ENCODE peak calls at places on chromosomes 16 and 17, in five cellular contexts. One of them, this sample, is unnamed.

GRCh38 chr16:85945424-85945751 is 46.4 kb downstream of the IRF8 start:
- DNase-seq in CD8-positive, alpha-beta T cell: no peak
- DNase-seq in keratinocyte: no peak
- DNase-seq in sigmoid colon: no peak
- DNase-seq in CD4-positive, alpha-beta T cell: no peak
- DNase-seq in this sample: no peak

GRCh38 chr16:59259964-59260348 is 525.8 kb upstream of the GOT2 start:
- DNase-seq in sigmoid colon: no peak
- DNase-seq in CD8-positive, alpha-beta T cell: no peak
- DNase-seq in CD4-positive, alpha-beta T cell: no peak
- DNase-seq in keratinocyte: no peak
- DNase-seq in this sample: no peak

GRCh38 chr17:11705111-11705510 is 106.8 kb downstream of the DNAH9 start:
- DNase-seq in CD4-positive, alpha-beta T cell: no peak
- DNase-seq in sigmoid colon: no peak
- DNase-seq in keratinocyte: no peak
- DNase-seq in CD8-positive, alpha-beta T cell: no peak
- DNase-seq in this sample: no peak

GRCh38 chr17:68704897-68705296 is 103.7 kb upstream of the FAM20A start:
- DNase-seq in keratinocyte: no peak
- DNase-seq in sigmoid colon: no peak
- DNase-seq in CD4-positive, alpha-beta T cell: no peak
- DNase-seq in CD8-positive, alpha-beta T cell: no peak
- DNase-seq in this sample: no peak

GRCh38 chr17:61816538-61816937 is 46.8 kb downstream of the BRIP1 start:
- DNase-seq in CD8-positive, alpha-beta T cell: no peak
- DNase-seq in keratinocyte: no peak
- DNase-seq in sigmoid colon: no peak
- DNase-seq in CD4-positive, alpha-beta T cell: no peak
- DNase-seq in this sample: no peak

GRCh38 chr16:69123894-69124293 is 8.5 kb downstream of the CHTF8 start:
- DNase-seq in sigmoid colon: no peak
- DNase-seq in keratinocyte: no peak
- DNase-seq in CD8-positive, alpha-beta T cell: peak
- DNase-seq in CD4-positive, alpha-beta T cell: peak
- DNase-seq in this sample: peak

GRCh38 chr17:17186551-17187505 is 19.3 kb downstream of the PLD6 start:
- DNase-seq in keratinocyte: no peak
- DNase-seq in sigmoid colon: no peak
- DNase-seq in CD4-positive, alpha-beta T cell: no peak
- DNase-seq in CD8-positive, alpha-beta T cell: no peak
- DNase-seq in this sample: no peak

GRCh38 chr17:65177901-65178300 is 40.7 kb downstream of the RGS9 start:
- DNase-seq in keratinocyte: no peak
- DNase-seq in CD4-positive, alpha-beta T cell: no peak
- DNase-seq in CD8-positive, alpha-beta T cell: no peak
- DNase-seq in sigmoid colon: no peak
- DNase-seq in this sample: no peak

GRCh38 chr17:18246880-18247612 is 11.5 kb downstream of the FLII start:
- DNase-seq in CD4-positive, alpha-beta T cell: no peak
- DNase-seq in CD8-positive, alpha-beta T cell: no peak
- DNase-seq in sigmoid colon: peak
- DNase-seq in keratinocyte: no peak
- DNase-seq in this sample: peak

GRCh38 chr17:57442914-57443571 is 186.7 kb downstream of the MSI2 start:
- DNase-seq in CD8-positive, alpha-beta T cell: peak
- DNase-seq in sigmoid colon: no peak
- DNase-seq in CD4-positive, alpha-beta T cell: peak
- DNase-seq in keratinocyte: peak
- DNase-seq in this sample: no peak

GRCh38 chr17:2023692-2024571 is 1.2 kb downstream of the RTN4RL1 start:
- DNase-seq in CD8-positive, alpha-beta T cell: peak
- DNase-seq in keratinocyte: no peak
- DNase-seq in sigmoid colon: peak
- DNase-seq in CD4-positive, alpha-beta T cell: peak
- DNase-seq in this sample: peak

GRCh38 chr17:41073676-41074075 is 8.0 kb upstream of the KRTAP2-4 start:
- DNase-seq in keratinocyte: no peak
- DNase-seq in sigmoid colon: no peak
- DNase-seq in CD8-positive, alpha-beta T cell: no peak
- DNase-seq in CD4-positive, alpha-beta T cell: no peak
- DNase-seq in this sample: no peak

GRCh38 chr17:65041518-65041917 is 15.0 kb downstream of the GNA13 start:
- DNase-seq in keratinocyte: no peak
- DNase-seq in CD8-positive, alpha-beta T cell: no peak
- DNase-seq in sigmoid colon: no peak
- DNase-seq in CD4-positive, alpha-beta T cell: no peak
- DNase-seq in this sample: no peak

GRCh38 chr16:81409016-81409556 is 35.5 kb upstream of the CMIP start:
- DNase-seq in keratinocyte: no peak
- DNase-seq in sigmoid colon: no peak
- DNase-seq in CD4-positive, alpha-beta T cell: no peak
- DNase-seq in CD8-positive, alpha-beta T cell: no peak
- DNase-seq in this sample: no peak

GRCh38 chr17:68572138-68572842 is 28.9 kb downstream of the FAM20A start:
- DNase-seq in keratinocyte: no peak
- DNase-seq in sigmoid colon: no peak
- DNase-seq in CD8-positive, alpha-beta T cell: no peak
- DNase-seq in CD4-positive, alpha-beta T cell: no peak
- DNase-seq in this sample: no peak

GRCh38 chr16:77579283-77579985 is 142.9 kb upstream of the NUDT7 start:
- DNase-seq in sigmoid colon: no peak
- DNase-seq in CD8-positive, alpha-beta T cell: no peak
- DNase-seq in keratinocyte: no peak
- DNase-seq in CD4-positive, alpha-beta T cell: no peak
- DNase-seq in this sample: no peak

GRCh38 chr16:86880316-86881117 is 302.2 kb downstream of the FOXL1 start:
- DNase-seq in keratinocyte: no peak
- DNase-seq in sigmoid colon: no peak
- DNase-seq in CD4-positive, alpha-beta T cell: no peak
- DNase-seq in CD8-positive, alpha-beta T cell: no peak
- DNase-seq in this sample: no peak

GRCh38 chr16:85686912-85687591 is 1.7 kb downstream of the GINS2 start:
- DNase-seq in sigmoid colon: no peak
- DNase-seq in keratinocyte: no peak
- DNase-seq in CD8-positive, alpha-beta T cell: no peak
- DNase-seq in CD4-positive, alpha-beta T cell: no peak
- DNase-seq in this sample: no peak

GRCh38 chr16:12287796-12288536 is 311.4 kb downstream of the SNX29 start:
- DNase-seq in keratinocyte: no peak
- DNase-seq in CD4-positive, alpha-beta T cell: no peak
- DNase-seq in CD8-positive, alpha-beta T cell: no peak
- DNase-seq in sigmoid colon: no peak
- DNase-seq in this sample: no peak

GRCh38 chr16:81633147-81633619 is 145.9 kb upstream of the PLCG2 start:
- DNase-seq in CD8-positive, alpha-beta T cell: peak
- DNase-seq in sigmoid colon: no peak
- DNase-seq in keratinocyte: no peak
- DNase-seq in CD4-positive, alpha-beta T cell: peak
- DNase-seq in this sample: peak

GRCh38 chr16:72264776-72265175 is 92.8 kb upstream of the PMFBP1 start:
- DNase-seq in keratinocyte: no peak
- DNase-seq in CD8-positive, alpha-beta T cell: no peak
- DNase-seq in sigmoid colon: no peak
- DNase-seq in CD4-positive, alpha-beta T cell: no peak
- DNase-seq in this sample: no peak

GRCh38 chr17:40021471-40021961 is 6.3 kb downstream of the CSF3 start:
- DNase-seq in keratinocyte: peak
- DNase-seq in CD4-positive, alpha-beta T cell: no peak
- DNase-seq in CD8-positive, alpha-beta T cell: no peak
- DNase-seq in sigmoid colon: no peak
- DNase-seq in this sample: peak

GRCh38 chr16:83847371-83848225 is 39.8 kb downstream of the HSBP1 start:
- DNase-seq in CD8-positive, alpha-beta T cell: no peak
- DNase-seq in CD4-positive, alpha-beta T cell: no peak
- DNase-seq in sigmoid colon: no peak
- DNase-seq in keratinocyte: no peak
- DNase-seq in this sample: no peak

DNA sequence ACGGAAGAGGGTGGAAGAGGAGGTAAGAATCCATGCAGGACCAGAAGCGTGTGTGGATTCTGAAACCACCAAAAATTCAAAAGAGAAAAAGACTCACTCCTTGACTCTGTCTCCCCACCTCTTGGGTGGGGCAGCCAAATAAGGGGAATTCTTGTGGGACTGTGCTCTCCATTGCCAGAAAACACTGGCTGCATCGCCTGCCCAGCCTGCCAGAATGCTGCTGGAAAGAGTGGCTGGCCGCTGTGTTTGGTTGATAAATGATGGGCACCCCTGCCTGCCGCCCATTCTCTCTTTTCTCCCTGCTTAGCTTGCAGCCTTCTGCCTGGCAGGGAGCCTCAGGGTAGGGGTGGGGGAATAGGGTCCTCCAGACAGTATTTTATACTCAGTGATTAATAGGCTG is 11.6 kb upstream of the KAT7 start:
- DNase-seq in sigmoid colon: peak
- DNase-seq in keratinocyte: no peak
- DNase-seq in CD4-positive, alpha-beta T cell: no peak
- DNase-seq in CD8-positive, alpha-beta T cell: no peak
- DNase-seq in this sample: no peak
- H3K27ac ChIP-seq in sigmoid colon: peak
- H3K27ac ChIP-seq in keratinocyte: no peak
- H3K27ac ChIP-seq in CD4-positive, alpha-beta T cell: no peak
- H3K27ac ChIP-seq in CD8-positive, alpha-beta T cell: no peak
- H3K27ac ChIP-seq in this sample: no peak

DNA sequence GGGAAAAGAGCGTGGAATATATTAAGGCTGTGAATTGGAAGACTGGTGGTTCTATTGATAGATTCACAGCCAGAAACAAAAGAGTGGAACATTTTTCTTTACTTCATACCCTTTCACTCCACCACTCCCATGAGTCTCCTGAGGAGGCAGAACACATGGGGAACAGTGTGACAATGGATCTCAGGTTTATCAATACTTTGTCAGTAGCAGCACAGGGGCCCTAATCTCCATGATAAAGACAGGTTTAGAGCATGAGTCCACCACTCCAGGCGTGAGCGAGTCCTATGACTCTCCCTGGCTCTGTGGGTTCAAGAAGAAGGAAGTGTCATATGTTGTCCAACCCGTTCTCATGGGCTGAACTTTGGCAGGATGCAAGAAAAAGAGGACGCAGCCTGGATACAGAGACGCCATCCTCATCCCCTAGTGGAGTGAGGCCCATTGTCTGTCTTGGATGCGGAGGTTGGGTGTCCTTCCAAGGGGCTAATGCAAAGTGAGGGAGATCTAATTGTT is 361.2 kb downstream of the TMEM114 start:
- DNase-seq in keratinocyte: no peak
- DNase-seq in CD4-positive, alpha-beta T cell: no peak
- DNase-seq in CD8-positive, alpha-beta T cell: no peak
- DNase-seq in sigmoid colon: no peak
- DNase-seq in this sample: no peak
- TF ChIP-seq CTCF in keratinocyte: no peak
- TF ChIP-seq CTCF in CD4-positive, alpha-beta T cell: no peak
- TF ChIP-seq CTCF in CD8-positive, alpha-beta T cell: no peak
- TF ChIP-seq CTCF in sigmoid colon: no peak
- TF ChIP-seq CTCF in this sample: no peak

GRCh38 chr17:81898029-81898866 is 3.8 kb upstream of the NPB start:
- DNase-seq in keratinocyte: peak
- DNase-seq in CD4-positive, alpha-beta T cell: no peak
- DNase-seq in sigmoid colon: no peak
- DNase-seq in CD8-positive, alpha-beta T cell: no peak
- DNase-seq in this sample: peak

GRCh38 chr17:81900181-81900820 is 1.7 kb upstream of the NPB start:
- DNase-seq in CD8-positive, alpha-beta T cell: no peak
- DNase-seq in keratinocyte: no peak
- DNase-seq in CD4-positive, alpha-beta T cell: no peak
- DNase-seq in sigmoid colon: no peak
- DNase-seq in this sample: no peak

GRCh38 chr17:81901167-81902022 is 643 bp upstream of the NPB start:
- DNase-seq in keratinocyte: no peak
- DNase-seq in sigmoid colon: no peak
- DNase-seq in CD4-positive, alpha-beta T cell: no peak
- DNase-seq in CD8-positive, alpha-beta T cell: no peak
- DNase-seq in this sample: no peak

GRCh38 chr17:81898885-81899284 is 3.2 kb upstream of the NPB start:
- DNase-seq in keratinocyte: no peak
- DNase-seq in sigmoid colon: no peak
- DNase-seq in CD8-positive, alpha-beta T cell: no peak
- DNase-seq in CD4-positive, alpha-beta T cell: no peak
- DNase-seq in this sample: no peak

DNA sequence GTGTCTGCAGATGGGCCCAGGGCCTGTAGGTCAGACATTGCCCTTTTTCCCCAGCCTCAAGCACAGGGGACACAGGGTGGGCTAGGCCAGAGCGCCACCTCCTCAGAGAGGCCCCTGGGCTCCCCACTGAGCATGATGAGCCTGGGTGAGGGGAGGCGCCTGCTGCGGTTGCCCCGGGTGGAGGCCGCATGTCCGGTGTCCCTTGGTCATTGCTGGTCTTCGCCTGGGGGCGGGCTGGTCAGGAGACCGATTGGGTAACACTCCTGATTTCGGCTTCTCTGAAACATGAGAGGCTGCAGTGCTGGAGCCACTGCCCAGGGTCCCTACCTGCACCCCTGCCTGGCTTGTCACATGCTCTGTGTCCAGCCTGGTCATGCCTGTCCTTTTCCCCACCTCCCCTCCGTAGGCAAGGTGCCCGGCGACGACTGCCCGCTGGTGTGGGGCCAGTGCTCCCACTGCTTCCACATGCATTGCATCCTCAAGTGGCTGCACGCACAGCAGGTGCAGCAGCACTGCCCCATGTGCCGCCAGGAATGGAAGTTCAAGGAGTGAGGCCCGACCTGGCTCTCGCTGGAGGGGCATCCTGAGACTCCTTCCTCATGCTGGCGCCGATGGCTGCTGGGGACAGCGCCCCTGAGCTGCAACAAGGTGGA is 2.4 kb upstream of the NPB start:
- DNase-seq in CD8-positive, alpha-beta T cell: no peak
- DNase-seq in keratinocyte: no peak
- DNase-seq in sigmoid colon: no peak
- DNase-seq in CD4-positive, alpha-beta T cell: no peak
- DNase-seq in this sample: no peak
- H3K27ac ChIP-seq in CD8-positive, alpha-beta T cell: no peak
- H3K27ac ChIP-seq in keratinocyte: no peak
- H3K27ac ChIP-seq in sigmoid colon: no peak
- H3K27ac ChIP-seq in CD4-positive, alpha-beta T cell: no peak
- H3K27ac ChIP-seq in this sample: peak

GRCh38 chr17:44376124-44376523 is 12.5 kb upstream of the FAM171A2 start:
- DNase-seq in CD8-positive, alpha-beta T cell: no peak
- DNase-seq in CD4-positive, alpha-beta T cell: no peak
- DNase-seq in sigmoid colon: peak
- DNase-seq in keratinocyte: no peak
- DNase-seq in this sample: no peak
- TF ChIP-seq CTCF in CD8-positive, alpha-beta T cell: peak
- TF ChIP-seq CTCF in CD4-positive, alpha-beta T cell: no peak
- TF ChIP-seq CTCF in sigmoid colon: no peak
- TF ChIP-seq CTCF in keratinocyte: peak
- TF ChIP-seq CTCF in this sample: peak